ENCODE peak calls at places on chromosomes 1 and 21, in four cellular contexts. One of them, this sample, is unnamed.

GRCh38 chr1:43439781-43440180 is 13.9 kb downstream of the HYI start:
- DNase-seq in adrenal gland: peak; percentile 46
- DNase-seq in CD8-positive, alpha-beta T cell: no peak
- DNase-seq in PC-9: no peak
- DNase-seq in this sample: no peak

GRCh38 chr1:94672934-94673333 is 131.4 kb upstream of the F3 start:
- DNase-seq in adrenal gland: no peak
- DNase-seq in PC-9: no peak
- DNase-seq in CD8-positive, alpha-beta T cell: no peak
- DNase-seq in this sample: peak; percentile 63

GRCh38 chr1:153397924-153398651 is 7.2 kb upstream of the S100A8 start:
- DNase-seq in PC-9: no peak
- DNase-seq in adrenal gland: no peak
- DNase-seq in CD8-positive, alpha-beta T cell: no peak
- DNase-seq in this sample: no peak

GRCh38 chr1:182392045-182393028 is 747 bp upstream of the GLUL start:
- DNase-seq in adrenal gland: no peak
- DNase-seq in CD8-positive, alpha-beta T cell: peak; percentile 11
- DNase-seq in PC-9: no peak
- DNase-seq in this sample: no peak

GRCh38 chr1:20187103-20187812 is 940 bp upstream of the PLA2G2C start:
- DNase-seq in adrenal gland: no peak
- DNase-seq in CD8-positive, alpha-beta T cell: no peak
- DNase-seq in PC-9: peak; percentile 69
- DNase-seq in this sample: no peak

GRCh38 chr1:28983509-28984310 is 69.3 kb downstream of the EPB41 start:
- DNase-seq in PC-9: no peak
- DNase-seq in adrenal gland: peak; percentile 79
- DNase-seq in CD8-positive, alpha-beta T cell: no peak
- DNase-seq in this sample: no peak

GRCh38 chr21:35138665-35139381 is 89.7 kb upstream of the RUNX1 start:
- DNase-seq in PC-9: peak; percentile 74
- DNase-seq in CD8-positive, alpha-beta T cell: peak; percentile 12
- DNase-seq in adrenal gland: no peak
- DNase-seq in this sample: peak; percentile 94

GRCh38 chr1:119298687-119299086 is 69.9 kb upstream of the HAO2 start:
- DNase-seq in adrenal gland: no peak
- DNase-seq in CD8-positive, alpha-beta T cell: no peak
- DNase-seq in PC-9: peak; percentile 8
- DNase-seq in this sample: peak; percentile 51

GRCh38 chr1:236748471-236748870 is 46.6 kb upstream of the MTR start:
- DNase-seq in PC-9: no peak
- DNase-seq in adrenal gland: no peak
- DNase-seq in CD8-positive, alpha-beta T cell: no peak
- DNase-seq in this sample: no peak

GRCh38 chr1:234533975-234534876 is 55.2 kb upstream of the TARBP1 start:
- DNase-seq in CD8-positive, alpha-beta T cell: no peak
- DNase-seq in adrenal gland: peak; percentile 98
- DNase-seq in PC-9: peak; percentile 28
- DNase-seq in this sample: peak; percentile 96

GRCh38 chr1:17637055-17637454 is 97.6 kb downstream of the ARHGEF10L start:
- DNase-seq in CD8-positive, alpha-beta T cell: no peak
- DNase-seq in PC-9: no peak
- DNase-seq in adrenal gland: no peak
- DNase-seq in this sample: no peak

GRCh38 chr1:185157599-185158469 is 867 bp downstream of the SWT1 start:
- DNase-seq in PC-9: no peak
- DNase-seq in CD8-positive, alpha-beta T cell: no peak
- DNase-seq in adrenal gland: no peak
- DNase-seq in this sample: no peak

GRCh38 chr1:64110924-64111777 is 92.3 kb upstream of the UBE2U start:
- DNase-seq in CD8-positive, alpha-beta T cell: no peak
- DNase-seq in PC-9: no peak
- DNase-seq in adrenal gland: no peak
- DNase-seq in this sample: no peak

GRCh38 chr21:34606051-34606450 is 8.9 kb downstream of the RCAN1 start:
- DNase-seq in PC-9: no peak
- DNase-seq in CD8-positive, alpha-beta T cell: no peak
- DNase-seq in adrenal gland: no peak
- DNase-seq in this sample: no peak

GRCh38 chr1:101200513-101200912 is 36.3 kb upstream of the S1PR1 start:
- DNase-seq in CD8-positive, alpha-beta T cell: no peak
- DNase-seq in PC-9: peak; percentile 61
- DNase-seq in adrenal gland: no peak
- DNase-seq in this sample: peak; percentile 91

GRCh38 chr1:115648717-115649691 is 7.2 kb downstream of the VANGL1 start:
- DNase-seq in adrenal gland: no peak
- DNase-seq in CD8-positive, alpha-beta T cell: no peak
- DNase-seq in PC-9: no peak
- DNase-seq in this sample: no peak

GRCh38 chr1:10378071-10378841 is 20.6 kb upstream of the PGD start:
- DNase-seq in adrenal gland: peak; percentile 95
- DNase-seq in PC-9: peak; percentile 86
- DNase-seq in CD8-positive, alpha-beta T cell: no peak
- DNase-seq in this sample: peak; percentile 93

GRCh38 chr21:34054259-34054658 is 19.1 kb upstream of the MRPS6 start:
- DNase-seq in CD8-positive, alpha-beta T cell: no peak
- DNase-seq in PC-9: no peak
- DNase-seq in adrenal gland: no peak
- DNase-seq in this sample: no peak

DNA sequence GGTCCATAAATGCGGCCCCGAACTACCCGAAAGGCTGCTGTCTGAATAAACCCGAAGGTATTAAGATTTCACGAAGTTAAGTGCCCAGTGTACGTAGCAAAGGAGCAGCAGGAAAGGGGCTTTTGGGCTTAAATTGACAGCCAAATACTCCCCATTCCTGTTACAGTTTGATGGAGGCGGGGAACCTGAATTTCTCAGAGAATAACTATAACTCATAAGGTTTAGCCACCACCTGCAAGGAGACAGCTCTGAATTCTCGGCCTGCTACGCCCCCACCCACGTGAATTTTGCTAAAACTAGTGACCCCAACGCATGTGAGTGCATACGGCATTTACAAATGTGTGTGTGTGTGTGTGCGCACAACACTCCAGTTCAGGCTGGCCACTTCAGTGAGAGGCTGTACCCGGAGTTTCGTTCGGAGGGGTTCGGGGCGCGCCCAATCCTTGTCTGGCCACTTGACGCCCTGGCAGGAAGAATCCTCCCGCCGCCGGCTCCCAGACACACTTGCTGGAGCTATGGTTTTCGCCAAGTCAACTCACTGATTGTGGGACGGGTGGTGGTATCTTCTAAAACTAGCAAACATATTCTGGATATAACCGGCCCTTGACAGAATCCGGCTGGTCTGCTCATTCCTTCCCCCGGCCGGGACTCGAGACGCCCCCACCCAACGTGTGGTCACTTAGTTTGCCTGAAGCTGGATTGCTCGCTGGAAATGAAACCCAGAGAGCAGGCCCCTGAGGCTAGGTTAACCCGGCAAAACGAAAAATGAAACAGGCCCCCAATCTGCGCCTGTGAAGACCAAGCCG is 4.9 kb downstream of the GFI1 start:
- DNase-seq in CD8-positive, alpha-beta T cell: no peak
- DNase-seq in adrenal gland: no peak
- DNase-seq in PC-9: no peak
- DNase-seq in this sample: no peak
- H3K27me3 ChIP-seq in CD8-positive, alpha-beta T cell: no peaks in the 10 kb centered on the region
- H3K27me3 ChIP-seq in adrenal gland: peaks cover 63% of the 10 kb centered on the region
- H3K27me3 ChIP-seq in PC-9: peaks cover 37% of the 10 kb centered on the region
- H3K27me3 ChIP-seq in this sample: peaks cover 59% of the 10 kb centered on the region

GRCh38 chr1:160169553-160170399 is 18.4 kb downstream of the ATP1A4 start:
- DNase-seq in adrenal gland: peak; percentile 23
- DNase-seq in PC-9: no peak
- DNase-seq in CD8-positive, alpha-beta T cell: no peak
- DNase-seq in this sample: no peak
- H3K4me3 ChIP-seq in adrenal gland: no peak overlapping the region
- H3K4me3 ChIP-seq in PC-9: no peak overlapping the region
- H3K4me3 ChIP-seq in CD8-positive, alpha-beta T cell: no peak overlapping the region
- H3K4me3 ChIP-seq in this sample: no peak overlapping the region

DNA sequence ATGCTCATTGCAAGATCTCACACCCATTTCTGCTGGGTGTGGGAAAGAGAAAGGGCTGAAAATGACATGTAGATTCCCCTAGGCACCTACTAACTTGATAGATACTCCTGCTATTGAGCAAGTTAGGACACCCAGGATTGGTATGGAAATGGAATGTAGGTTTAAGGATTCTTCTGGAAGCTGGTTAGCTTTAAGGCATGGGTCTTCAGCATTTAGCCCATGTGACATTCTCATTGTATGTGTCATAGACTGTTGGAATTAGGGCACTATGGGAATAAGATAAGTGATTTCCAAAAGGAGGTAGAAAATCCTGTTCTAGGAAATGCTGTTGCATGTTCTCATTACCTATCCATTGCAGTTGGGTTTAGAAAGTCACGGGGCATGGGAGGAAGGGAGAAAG is 76.2 kb downstream of the DISC1 start:
- DNase-seq in CD8-positive, alpha-beta T cell: no peak
- DNase-seq in adrenal gland: no peak
- DNase-seq in PC-9: no peak
- DNase-seq in this sample: peak; percentile 16
- H3K27me3 ChIP-seq in CD8-positive, alpha-beta T cell: no peaks in the 10 kb centered on the region
- H3K27me3 ChIP-seq in adrenal gland: no peaks in the 10 kb centered on the region
- H3K27me3 ChIP-seq in PC-9: no peaks in the 10 kb centered on the region
- H3K27me3 ChIP-seq in this sample: no peaks in the 10 kb centered on the region

DNA sequence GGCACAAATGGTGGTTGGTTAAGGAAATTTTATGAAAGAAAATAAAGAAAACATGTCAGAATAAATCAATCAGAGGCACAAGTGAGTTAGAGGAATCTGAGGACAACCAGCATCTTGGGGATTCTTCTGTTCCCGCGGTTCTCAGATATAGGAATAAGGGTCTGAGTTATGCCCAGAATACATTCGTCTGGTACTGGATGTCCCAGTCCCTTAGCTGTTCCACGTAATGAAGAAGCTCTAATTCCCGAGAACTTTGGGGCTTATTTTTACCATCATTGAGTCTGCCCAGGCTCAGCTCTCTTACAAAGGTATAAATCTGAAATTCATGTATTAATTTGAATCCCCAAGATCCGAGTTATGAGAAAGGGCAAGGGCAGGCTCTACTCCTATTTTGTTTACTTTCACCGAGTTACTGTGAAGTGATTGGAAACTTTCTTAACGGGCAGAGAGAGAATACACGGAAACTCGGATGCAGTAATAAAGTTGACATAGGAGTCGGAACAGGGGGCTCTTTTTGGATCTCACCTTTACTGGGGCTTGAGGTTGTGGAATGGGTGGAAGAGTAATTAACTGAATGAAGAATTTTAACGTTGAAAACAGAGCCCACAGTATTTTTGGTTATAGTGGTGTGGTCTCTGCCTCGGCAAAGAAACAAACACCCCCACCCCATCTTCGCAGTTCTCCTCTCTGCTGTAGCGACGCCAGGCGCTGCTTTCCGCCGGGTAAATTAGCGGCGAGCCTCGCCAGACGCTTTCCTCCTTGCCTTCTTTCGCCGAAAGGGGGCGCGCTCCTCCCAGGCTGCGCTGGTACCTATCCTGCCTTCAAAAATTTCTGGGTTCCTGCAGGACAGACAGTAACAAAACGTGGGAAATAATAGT is 7.1 kb downstream of the PRRX1 start:
- DNase-seq in PC-9: no peak
- DNase-seq in CD8-positive, alpha-beta T cell: no peak
- DNase-seq in adrenal gland: no peak
- DNase-seq in this sample: peak; percentile 56
- H3K4me3 ChIP-seq in PC-9: no peak overlapping the region
- H3K4me3 ChIP-seq in CD8-positive, alpha-beta T cell: no peak overlapping the region
- H3K4me3 ChIP-seq in adrenal gland: peak overlapping the region; percentile 5
- H3K4me3 ChIP-seq in this sample: peak overlapping the region; percentile 33

DNA sequence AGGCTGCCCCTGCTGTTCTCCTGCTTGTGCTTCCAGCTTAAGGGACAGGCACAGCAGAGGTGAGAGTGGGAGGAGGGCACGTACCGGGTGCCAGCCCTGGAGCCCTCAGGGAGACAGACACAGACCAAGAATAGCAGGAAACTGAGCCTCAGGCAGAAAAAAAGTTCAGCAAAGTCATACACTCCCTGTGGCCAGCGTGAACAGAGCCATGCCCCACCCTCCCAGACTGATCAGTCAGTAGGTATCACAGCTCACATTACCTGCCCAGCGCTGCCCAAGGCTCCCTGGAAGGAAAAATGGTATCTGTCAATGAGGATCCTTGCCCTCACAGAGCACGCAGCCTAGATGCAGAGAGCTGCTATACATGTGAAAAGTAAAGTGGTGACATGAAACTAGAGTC is 1.3 kb downstream of the UBL4B start:
- DNase-seq in CD8-positive, alpha-beta T cell: no peak
- DNase-seq in PC-9: peak; percentile 72
- DNase-seq in adrenal gland: no peak
- DNase-seq in this sample: no peak
- H3K27me3 ChIP-seq in CD8-positive, alpha-beta T cell: no peaks in the 10 kb centered on the region
- H3K27me3 ChIP-seq in PC-9: no peaks in the 10 kb centered on the region
- H3K27me3 ChIP-seq in adrenal gland: no peaks in the 10 kb centered on the region
- H3K27me3 ChIP-seq in this sample: no peaks in the 10 kb centered on the region

This sample was measured in brain microvascular endothelial cell.